ENCODE peak calls at places on chromosomes 1 and 21, in five cellular contexts. S, K, D, P and G are unnamed samples.

GRCh38 chr1:78490861-78491310 is at the start of gene PTGFR:
- DNase-seq in D (peak), S (no peak), P (no peak), K (peak), G (no peak)

GRCh38 chr1:156510709-156511108 is 10.1 kb upstream of the MEF2D start:
- DNase-seq in K (no peak), S (no peak), D (no peak), P (no peak), G (no peak)

GRCh38 chr1:25033828-25034451 is 103.9 kb upstream of the RUNX3 start:
- DNase-seq in P (no peak), S (no peak), D (no peak), K (no peak), G (peak)

GRCh38 chr1:41776896-41777431 is 141.8 kb downstream of the HIVEP3 start:
- DNase-seq in D (no peak), S (no peak), P (no peak), K (no peak), G (peak)

GRCh38 chr1:67647036-67647798 is 37.8 kb upstream of the GADD45A start:
- DNase-seq in P (no peak), K (no peak), D (peak), S (no peak), G (no peak)

GRCh38 chr1:89725016-89725380 is 92.1 kb downstream of the LRRC8C start:
- DNase-seq in K (no peak), P (no peak), D (no peak), S (no peak), G (no peak)

GRCh38 chr1:201841265-201841912 is 12.4 kb downstream of the IPO9 start:
- DNase-seq in S (no peak), P (no peak), K (no peak), D (no peak), G (no peak)

GRCh38 chr1:223665592-223666312 is at the start of gene CAPN8:
- DNase-seq in S (no peak), K (no peak), P (no peak), D (no peak), G (no peak)

GRCh38 chr21:46216132-46216747 is 12.3 kb downstream of the LSS start:
- DNase-seq in K (no peak), S (no peak), D (no peak), P (no peak), G (no peak)

GRCh38 chr1:175857756-175858155 is 114.4 kb upstream of the TNR start:
- DNase-seq in P (no peak), S (no peak), D (no peak), K (no peak), G (no peak)

GRCh38 chr1:23037081-23037740 is 17.9 kb downstream of the KDM1A start:
- DNase-seq in K (no peak), S (no peak), P (no peak), D (no peak), G (no peak)

GRCh38 chr1:168979303-168979702 is 127.2 kb upstream of the ATP1B1 start:
- DNase-seq in P (no peak), S (no peak), D (no peak), K (no peak), G (no peak)

GRCh38 chr21:46317710-46318463 is 5.8 kb downstream of the C21orf58 start:
- DNase-seq in S (no peak), P (no peak), K (peak), D (no peak), G (no peak)

GRCh38 chr21:39882186-39882882 is 15.1 kb downstream of the PCP4 start:
- DNase-seq in D (no peak), K (no peak), S (no peak), P (no peak), G (no peak)

GRCh38 chr1:25608488-25609178 is 8.0 kb upstream of the MAN1C1 start:
- DNase-seq in K (peak), S (peak), P (peak), D (peak), G (peak)

GRCh38 chr21:42223826-42224575 is 5.1 kb downstream of the ABCG1 start:
- DNase-seq in D (no peak), K (no peak), S (no peak), P (no peak), G (no peak)

GRCh38 chr1:115826642-115827041 is 14.3 kb downstream of the NHLH2 start:
- DNase-seq in K (no peak), P (no peak), D (no peak), S (no peak), G (no peak)

GRCh38 chr1:94579876-94580294 is 38.3 kb upstream of the F3 start:
- DNase-seq in K (no peak), D (no peak), P (peak), S (peak), G (no peak)

GRCh38 chr1:8764301-8764937 is 53.0 kb downstream of the RERE start:
- DNase-seq in P (no peak), D (no peak), K (no peak), S (no peak), G (no peak)

GRCh38 chr1:200445213-200445612 is 35.4 kb upstream of the ZNF281 start:
- DNase-seq in D (no peak), P (no peak), K (no peak), S (no peak), G (no peak)

GRCh38 chr1:54865238-54866073 is 21.5 kb downstream of the DHCR24 start:
- DNase-seq in D (no peak), S (no peak), P (peak), K (no peak), G (no peak)

GRCh38 chr1:166489670-166490436 is 323.1 kb upstream of the FAM78B start:
- DNase-seq in P (peak), D (no peak), K (no peak), S (no peak), G (peak)

GRCh38 chr1:155177192-155177917 is 3.7 kb downstream of the TRIM46 start:
- DNase-seq in D (no peak), P (no peak), S (no peak), K (no peak), G (peak)

GRCh38 chr1:155175281-155175926 is 1.8 kb downstream of the TRIM46 start:
- DNase-seq in D (no peak), K (no peak), S (no peak), P (no peak), G (no peak)

GRCh38 chr1:155174334-155175280 is 958 bp downstream of the TRIM46 start:
- DNase-seq in K (peak), D (peak), P (no peak), S (no peak), G (no peak)

GRCh38 chr1:155176544-155177071 is 3.0 kb downstream of the TRIM46 start:
- DNase-seq in S (peak), D (peak), K (peak), P (peak), G (peak)

DNA sequence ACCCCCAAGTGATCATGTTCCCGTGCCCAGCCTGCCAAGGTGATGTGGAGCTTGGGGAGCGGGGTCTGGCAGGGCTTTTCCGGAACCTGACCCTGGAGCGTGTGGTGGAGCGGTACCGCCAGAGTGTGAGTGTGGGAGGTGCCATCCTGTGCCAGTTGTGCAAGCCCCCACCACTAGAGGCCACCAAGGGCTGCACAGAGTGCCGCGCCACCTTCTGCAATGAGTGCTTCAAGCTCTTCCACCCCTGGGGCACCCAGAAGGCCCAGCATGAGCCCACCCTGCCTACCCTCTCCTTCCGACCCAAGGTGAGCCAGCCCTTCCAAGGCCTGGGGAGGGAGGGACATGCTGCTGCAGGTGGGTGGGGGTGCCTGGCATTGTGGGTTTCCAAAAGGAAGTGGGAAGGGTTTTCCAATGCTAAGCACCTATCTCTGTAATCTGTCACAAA is 2.3 kb downstream of the TRIM46 start:
- DNase-seq in P (no peak), K (no peak), D (no peak), S (no peak), G (peak)
- TF ChIP-seq CTCF in P (peak), K (no peak), D (peak), S (no peak), G (peak)

GRCh38 chr1:234998174-234998741 is 130.4 kb downstream of the TOMM20 start:
- DNase-seq in D (peak), K (no peak), P (peak), S (peak), G (no peak)
- TF ChIP-seq POLR2A in D (no peak), K (no peak), P (no peak), S (no peak), G (no peak)

GRCh38 chr1:227355542-227356270 is 37.4 kb upstream of the CDC42BPA start:
- DNase-seq in K (no peak), S (no peak), D (no peak), P (no peak), G (no peak)
- TF ChIP-seq MAX in K (no peak), S (no peak), D (no peak), P (no peak), G (no peak)

DNA sequence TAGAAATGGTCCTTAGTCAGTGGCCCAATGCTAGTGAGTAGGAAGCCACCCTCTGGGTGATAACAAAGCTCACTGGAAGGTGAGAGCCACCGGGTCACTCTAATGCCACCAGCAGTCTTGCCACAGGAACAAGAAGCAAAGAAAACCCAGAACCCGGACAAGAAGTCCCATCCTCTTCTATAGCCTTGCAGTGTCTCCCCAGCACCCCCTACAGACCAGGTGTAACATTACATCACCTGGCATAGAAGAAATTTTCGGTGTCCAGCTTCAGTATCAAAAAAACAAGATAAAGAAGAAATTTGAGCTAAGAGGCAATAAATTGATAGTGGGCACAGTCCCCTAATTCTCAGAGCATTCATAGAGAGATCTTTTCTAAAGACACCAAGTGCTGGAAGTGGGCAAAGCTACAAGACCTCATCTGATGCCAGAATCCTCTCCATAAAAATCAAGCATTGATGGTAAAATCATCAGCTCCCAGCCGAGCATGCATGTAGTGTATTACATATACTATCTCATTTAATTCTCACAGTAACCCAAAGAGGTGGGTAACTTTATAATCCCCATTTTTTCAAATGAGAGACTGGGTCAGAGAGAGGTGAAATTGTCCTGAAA is 491.0 kb downstream of the MATN1 start:
- DNase-seq in S (peak), D (no peak), K (peak), P (peak), G (peak)
- TF ChIP-seq CTCF in S (peak), D (no peak), K (peak), P (peak), G (peak)

DNA sequence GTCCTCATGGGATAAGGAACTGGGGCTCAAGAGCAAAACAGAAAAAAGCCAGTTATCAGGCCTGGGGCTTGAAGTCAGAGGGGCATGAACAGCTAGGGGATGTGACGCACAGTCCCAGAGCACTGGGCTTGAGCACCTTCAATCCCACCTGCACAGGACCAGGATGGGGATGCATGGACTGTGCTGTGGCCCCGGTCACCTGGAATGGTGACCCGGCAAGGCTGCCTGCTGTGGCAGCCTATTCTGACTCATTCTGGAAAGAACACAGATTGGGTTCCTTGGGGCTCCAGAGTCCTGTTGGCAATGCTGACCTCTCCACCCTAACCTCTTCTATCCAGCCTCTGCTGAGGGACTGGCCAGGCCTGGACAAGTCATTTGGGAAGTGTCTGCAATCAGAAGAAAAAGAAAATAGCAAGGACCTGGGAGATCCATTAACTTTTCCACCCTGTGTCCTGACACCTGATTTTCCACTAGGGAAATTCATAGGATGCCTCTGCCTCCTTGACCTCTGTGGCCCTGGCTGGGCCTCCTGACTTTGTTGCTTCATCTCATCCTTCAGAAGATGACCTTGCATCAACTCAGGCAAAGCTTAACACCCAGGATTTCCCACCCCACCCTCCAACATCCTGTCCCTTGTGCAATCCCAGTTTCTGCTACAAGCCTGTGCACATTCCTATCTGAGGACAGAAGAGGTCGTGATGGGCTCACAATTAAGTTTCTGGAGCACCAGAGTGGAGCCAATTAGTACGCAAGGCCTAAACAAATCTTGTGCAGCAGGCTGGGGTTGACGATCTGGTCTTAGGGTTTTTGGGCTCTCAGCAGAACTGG is 17.9 kb upstream of the FMOD start:
- DNase-seq in P (no peak), S (no peak), K (no peak), D (peak), G (peak)
- TF ChIP-seq POLR2A in P (no peak), S (no peak), K (no peak), D (no peak), G (no peak)

GRCh38 chr1:6081901-6082300 is 36.2 kb downstream of the KCNAB2 start:
- DNase-seq in P (no peak), K (no peak), S (no peak), D (no peak), G (no peak)

GRCh38 chr1:6083801-6084467 is 38.2 kb downstream of the KCNAB2 start:
- DNase-seq in S (no peak), P (no peak), K (no peak), D (no peak), G (no peak)

GRCh38 chr1:6080469-6080868 is 34.8 kb downstream of the KCNAB2 start:
- DNase-seq in P (no peak), K (no peak), S (no peak), D (peak), G (no peak)

GRCh38 chr1:6083385-6083784 is 37.7 kb downstream of the KCNAB2 start:
- DNase-seq in P (no peak), K (no peak), S (no peak), D (no peak), G (no peak)

GRCh38 chr1:6082430-6082971 is 36.8 kb downstream of the KCNAB2 start:
- DNase-seq in P (peak), K (no peak), S (no peak), D (no peak), G (no peak)
- TF ChIP-seq MAX in P (no peak), K (no peak), S (no peak), D (no peak), G (no peak)

GRCh38 chr1:171881466-171881865 is 40.2 kb downstream of the DNM3 start:
- DNase-seq in K (no peak), D (no peak), S (no peak), P (no peak), G (no peak)

GRCh38 chr1:171879556-171879955 is 38.3 kb downstream of the DNM3 start:
- DNase-seq in P (no peak), D (no peak), K (no peak), S (no peak), G (no peak)

GRCh38 chr1:171884475-171884874 is 43.2 kb downstream of the DNM3 start:
- DNase-seq in S (no peak), D (no peak), P (no peak), K (no peak), G (no peak)

GRCh38 chr1:171883844-171884243 is 42.5 kb downstream of the DNM3 start:
- DNase-seq in K (no peak), P (no peak), D (no peak), S (no peak), G (no peak)
- TF ChIP-seq CTCF in K (no peak), P (no peak), D (no peak), S (no peak), G (no peak)

GRCh38 chr1:96723372-96723771 is 1.8 kb downstream of the PTBP2 start:
- DNase-seq in S (no peak), P (no peak), D (no peak), K (no peak), G (no peak)

GRCh38 chr1:96721053-96721381 is 567 bp upstream of the PTBP2 start:
- DNase-seq in P (no peak), D (no peak), K (no peak), S (no peak), G (no peak)

GRCh38 chr1:96722161-96722908 is 751 bp downstream of the PTBP2 start:
- DNase-seq in S (peak), P (peak), D (peak), K (peak), G (peak)

DNA sequence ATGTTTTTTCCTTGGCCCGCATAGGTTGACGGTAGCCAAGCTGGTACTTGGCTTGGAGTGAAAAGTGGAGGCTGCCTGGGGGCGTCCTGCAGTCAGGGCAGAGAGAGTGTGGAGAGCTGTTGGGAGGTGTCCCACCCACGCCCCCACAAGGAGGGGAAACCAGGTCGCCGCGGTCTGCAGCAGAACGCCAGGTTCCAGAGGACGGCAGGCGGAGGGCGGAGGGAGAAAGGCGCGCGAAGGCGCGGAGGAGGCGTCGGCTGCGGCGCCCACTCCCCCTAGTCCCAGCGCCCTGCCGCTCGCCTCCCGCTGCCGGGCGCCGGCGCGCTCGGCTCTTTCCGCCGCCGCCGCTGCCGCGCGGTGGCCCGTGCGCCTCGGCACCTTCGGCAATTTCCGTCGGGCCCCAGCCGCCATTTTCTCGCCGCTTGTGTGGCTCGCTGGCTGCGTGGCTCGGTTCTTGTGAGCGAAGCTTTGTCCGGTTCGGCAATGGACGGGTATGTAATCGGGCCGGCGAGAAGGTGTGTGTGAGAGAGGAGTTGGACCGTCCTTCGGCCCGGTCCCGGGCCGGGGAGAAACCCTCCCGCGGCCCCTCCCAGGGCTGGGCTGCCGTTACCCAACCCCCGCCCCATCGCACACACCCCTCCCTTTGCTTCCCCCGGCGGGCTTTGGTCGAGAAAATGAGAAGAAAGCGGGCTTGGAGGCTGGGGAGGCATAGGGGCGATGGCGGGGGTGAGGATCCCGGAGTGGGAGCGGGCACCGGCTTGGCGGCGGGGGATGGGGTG is at the start of gene PTBP2:
- DNase-seq in D (peak), K (peak), P (peak), S (peak), G (peak)
- TF ChIP-seq POLR2A in D (no peak), K (peak), P (peak), S (peak), G (peak)